ENCODE peak calls at places on chromosome 1, in four cellular contexts. J is epithelial cell of esophagus, M is HL-60, F is stomach. U is an unnamed sample.

GRCh38 chr1:230127105-230128054 is 60.3 kb downstream of the GALNT2 start:
- DNase-seq in J (no peak), F (no peak), M (no peak), U (no peak)

GRCh38 chr1:160755864-160756616 is 17.0 kb downstream of the SLAMF7 start:
- DNase-seq in M (no peak), J (no peak), F (no peak), U (no peak)

GRCh38 chr1:215507119-215507518 is 60.0 kb upstream of the KCTD3 start:
- DNase-seq in M (no peak), F (no peak), J (no peak), U (no peak)

GRCh38 chr1:87636198-87636892 is 307.7 kb downstream of the LMO4 start:
- DNase-seq in M (no peak), J (no peak), F (no peak), U (no peak)

GRCh38 chr1:230824571-230825060 is 43.7 kb downstream of the C1orf198 start:
- DNase-seq in M (no peak), J (no peak), F (no peak), U (no peak)

GRCh38 chr1:171434717-171435346 is 50.5 kb upstream of the PRRC2C start:
- DNase-seq in F (no peak), J (peak; percentile 92), M (peak; percentile 55), U (no peak)

GRCh38 chr1:76021816-76022215 is 52.7 kb upstream of the ST6GALNAC3 start:
- DNase-seq in J (no peak), M (no peak), F (no peak), U (no peak)

GRCh38 chr1:47416319-47417128 is 439 bp downstream of the FOXE3 start:
- DNase-seq in M (no peak), F (no peak), J (no peak), U (no peak)

GRCh38 chr1:33148615-33149014 is 33.2 kb downstream of the TRIM62 start:
- DNase-seq in F (no peak), J (no peak), M (no peak), U (no peak)

GRCh38 chr1:194600716-194601115 is 1414.3 kb upstream of the B3GALT2 start:
- DNase-seq in F (no peak), M (no peak), J (no peak), U (no peak)

DNA sequence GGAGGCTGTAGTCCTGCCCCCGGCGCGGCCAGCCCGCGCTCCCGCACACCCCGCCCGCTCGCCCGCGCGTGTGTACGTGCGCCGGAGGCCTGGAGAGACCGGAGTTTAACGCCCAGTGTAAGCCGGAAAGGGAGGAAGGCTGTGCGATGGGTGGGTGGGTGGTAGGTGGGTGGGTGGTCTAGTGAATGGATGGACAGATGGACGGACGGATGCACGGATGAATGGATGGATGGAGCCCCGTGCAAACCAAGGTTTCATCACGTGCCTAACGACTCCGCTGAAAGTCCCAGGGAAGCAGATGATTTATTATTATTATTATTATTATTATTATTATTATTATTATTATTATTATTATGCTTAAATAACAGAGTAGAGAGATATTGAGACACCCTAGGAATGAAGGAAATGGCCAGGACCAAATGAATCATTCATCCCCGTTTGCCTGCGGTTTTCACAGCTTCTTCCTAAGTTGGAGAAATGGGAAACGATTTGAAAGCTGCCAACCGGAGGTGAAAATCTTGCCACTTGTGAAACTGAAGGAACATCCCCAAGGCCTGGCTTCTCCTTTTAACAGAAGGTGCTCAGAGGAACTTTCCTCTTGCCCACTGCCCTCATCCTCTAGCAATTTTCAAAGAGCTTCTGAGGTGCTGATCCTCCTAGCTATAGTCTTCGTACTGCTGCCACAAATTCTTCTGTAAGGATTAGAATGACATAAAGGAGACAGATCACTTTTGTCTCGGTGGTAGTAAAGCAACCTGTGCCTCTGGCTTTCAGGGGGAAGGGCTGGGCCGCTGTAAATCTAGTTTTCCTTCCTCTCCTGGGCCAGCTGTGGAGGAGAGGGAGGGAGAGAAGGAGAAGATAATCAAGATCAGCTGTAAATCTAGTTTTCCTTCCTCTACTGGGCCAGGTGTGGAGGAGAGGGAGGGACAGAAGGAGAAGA is 631 bp upstream of the RGS7 start:
- DNase-seq in J (peak; percentile 38), F (no peak), M (no peak), U (no peak)
- H3K4me3 ChIP-seq in J (no peak overlapping the region), F (peak overlapping the region; percentile 80), M (no peak overlapping the region), U (no peak overlapping the region)

GRCh38 chr1:41444246-41444645 is 40.2 kb downstream of the EDN2 start:
- DNase-seq in F (no peak), J (no peak), M (no peak), U (no peak)
- TF ChIP-seq CTCF in F (no peak), J (peak; percentile 30), M (no peak), U (peak; percentile 30)

GRCh38 chr1:232995189-232995588 is 44.8 kb downstream of the NTPCR start:
- DNase-seq in F (no peak), M (no peak), J (no peak), U (no peak)
- H3K4me3 ChIP-seq in F (no peak overlapping the region), M (no peak overlapping the region), J (no peak overlapping the region), U (no peak overlapping the region)

DNA sequence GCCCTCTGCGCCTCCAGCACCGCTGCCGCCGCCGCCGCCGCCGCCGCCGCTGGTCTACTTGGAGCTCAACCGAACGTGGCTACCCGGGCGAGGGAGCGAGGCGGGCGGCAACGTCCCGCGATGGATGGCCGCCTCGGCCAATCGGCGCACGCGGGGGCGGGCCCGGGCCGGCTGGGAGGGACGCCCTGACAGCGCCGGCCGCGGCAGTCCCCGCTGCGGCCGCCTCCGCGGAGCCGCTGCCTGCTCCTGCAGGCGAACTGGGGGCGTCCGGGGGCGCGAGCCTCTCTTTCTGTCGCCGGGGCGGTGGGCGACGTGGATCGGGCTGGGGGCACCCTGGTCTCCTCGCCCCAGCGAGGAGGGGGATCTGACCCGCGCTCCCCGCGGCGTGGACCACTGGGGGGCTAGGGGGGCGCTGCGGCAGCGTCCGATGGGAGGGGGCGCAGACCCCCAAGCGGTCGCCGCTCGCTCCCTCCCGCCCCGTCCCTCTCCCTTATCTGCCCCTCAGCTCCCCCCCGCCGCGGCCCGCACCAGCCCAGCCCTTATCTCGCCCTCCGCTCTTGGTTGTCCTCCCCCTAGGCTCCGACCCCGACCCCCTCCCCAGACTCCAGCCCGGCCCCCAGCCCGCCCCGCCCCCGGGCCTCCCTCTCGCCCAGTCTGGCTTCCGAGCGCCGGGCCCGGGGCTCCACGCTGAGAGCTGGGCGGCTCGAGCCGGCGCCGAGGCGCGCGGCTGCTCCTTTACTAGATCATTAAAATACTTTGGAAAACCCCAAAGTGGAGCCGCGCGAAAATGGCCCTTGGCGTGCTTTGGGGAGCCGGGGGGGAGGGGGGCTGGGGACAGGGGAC is at the start of gene SSBP3:
- DNase-seq in M (peak; percentile 90), J (peak; percentile 96), F (peak; percentile 95), U (peak; percentile 66)
- TF ChIP-seq CTCF in M (no peak), J (no peak), F (no peak), U (peak; percentile 16)

DNA sequence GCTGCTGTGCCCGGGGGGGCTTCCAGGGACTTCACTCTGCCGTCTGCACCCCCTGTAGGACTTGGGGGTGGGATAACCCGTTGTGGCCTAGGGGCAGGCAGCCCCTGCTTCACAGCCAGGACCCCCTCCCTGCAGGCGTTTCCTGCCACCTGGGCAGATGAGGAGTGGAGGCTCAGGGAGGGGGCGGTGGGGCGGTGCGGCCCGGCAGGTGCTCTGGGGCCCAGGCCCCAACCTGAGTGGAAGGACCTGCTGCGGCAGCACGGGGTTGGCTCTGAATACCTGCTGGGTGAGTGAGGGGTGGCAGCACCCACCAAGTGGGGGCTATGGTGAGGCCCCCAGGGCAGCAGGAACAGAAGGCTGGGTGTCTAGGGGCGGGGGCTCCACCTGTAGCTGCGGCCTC is 78.6 kb upstream of the TTC34 start:
- DNase-seq in F (no peak), M (no peak), J (no peak), U (no peak)
- H3K4me3 ChIP-seq in F (no peak overlapping the region), M (no peak overlapping the region), J (no peak overlapping the region), U (no peak overlapping the region)

DNA sequence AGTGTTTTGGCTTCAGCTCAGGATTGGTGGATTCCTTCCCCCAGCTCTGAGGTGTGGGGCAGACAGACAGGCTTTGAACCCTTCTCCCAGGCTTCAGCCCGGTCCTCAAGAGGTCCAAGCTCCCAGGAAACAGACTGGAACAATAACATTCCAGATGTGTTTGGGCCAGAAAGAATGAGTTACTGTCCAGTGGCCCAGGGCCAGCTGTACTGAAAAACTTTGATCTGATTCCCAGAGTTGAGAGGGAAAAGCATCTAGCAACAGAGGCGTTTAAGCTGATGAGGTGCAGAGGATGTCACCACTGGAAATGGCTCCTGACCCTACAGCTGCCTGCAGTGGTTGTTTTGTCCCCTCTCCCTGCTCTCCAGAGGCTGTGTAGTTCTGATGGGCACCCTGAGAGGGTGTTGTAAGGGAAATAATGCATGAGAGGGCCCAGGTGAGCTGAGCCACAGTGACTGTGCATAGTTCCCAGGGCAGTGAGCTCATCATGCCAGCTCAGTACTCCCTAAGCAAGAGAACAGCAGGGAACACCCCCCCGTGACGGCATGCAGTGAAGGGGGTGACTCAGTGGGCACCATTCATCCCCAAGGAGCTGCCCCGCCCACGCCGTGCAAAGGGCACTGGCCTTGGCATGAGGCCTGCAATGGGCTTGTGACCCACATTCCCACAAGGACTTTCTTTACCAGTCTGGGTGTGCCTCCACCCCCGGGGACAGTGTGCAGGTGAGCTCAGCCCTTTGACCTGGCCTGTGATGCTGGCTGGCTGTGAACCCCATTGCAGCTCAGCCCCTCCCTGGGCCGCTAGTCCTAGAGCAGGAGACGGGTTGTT is 13.8 kb upstream of the SFN start:
- DNase-seq in M (no peak), J (peak; percentile 100), F (peak; percentile 88), U (no peak)
- TF ChIP-seq CTCF in M (no peak), J (peak; percentile 32), F (no peak), U (no peak)

GRCh38 chr1:52955129-52955970 is 28.3 kb downstream of the SCP2 start:
- DNase-seq in J (no peak), M (no peak), F (no peak), U (no peak)
- H3K4me3 ChIP-seq in J (no peak overlapping the region), M (no peak overlapping the region), F (no peak overlapping the region), U (no peak overlapping the region)

GRCh38 chr1:236103646-236104218 is 38.6 kb upstream of the GPR137B start:
- DNase-seq in M (peak; percentile 59), J (peak; percentile 62), F (peak; percentile 66), U (no peak)
- TF ChIP-seq CTCF in M (peak; percentile 74), J (peak; percentile 71), F (peak; percentile 36), U (peak; percentile 67)